ENCODE peak calls at places on chromosomes 12 and 14, in six cellular contexts. One of them, this sample, is unnamed.
A peak's percentile ranks its signal among the peaks of the same experiment; 100 is the strongest.

GRCh38 chr14:59161571-59162175 is 26.8 kb upstream of the DAAM1 start:
- DNase-seq in K562: no peak
- DNase-seq in HepG2: peak; percentile 94
- DNase-seq in GM12878: no peak
- DNase-seq in A549: peak; percentile 67
- DNase-seq in endothelial cell of umbilical vein: peak; percentile 37
- DNase-seq in this sample: peak; percentile 55

GRCh38 chr12:19273482-19274330 is 144.2 kb downstream of the PLEKHA5 start:
- DNase-seq in K562: peak; percentile 55
- DNase-seq in HepG2: peak; percentile 56
- DNase-seq in GM12878: no peak
- DNase-seq in A549: peak; percentile 79
- DNase-seq in endothelial cell of umbilical vein: peak; percentile 96
- DNase-seq in this sample: peak; percentile 79

GRCh38 chr12:39275846-39276245 is 167.1 kb downstream of the KIF21A start:
- DNase-seq in K562: no peak
- DNase-seq in HepG2: no peak
- DNase-seq in GM12878: no peak
- DNase-seq in A549: no peak
- DNase-seq in endothelial cell of umbilical vein: no peak
- DNase-seq in this sample: no peak

GRCh38 chr14:78127233-78127632 is 42.9 kb upstream of the NRXN3 start:
- DNase-seq in K562: no peak
- DNase-seq in HepG2: no peak
- DNase-seq in GM12878: no peak
- DNase-seq in A549: no peak
- DNase-seq in endothelial cell of umbilical vein: no peak
- DNase-seq in this sample: no peak

GRCh38 chr12:124500232-124501079 is 67.0 kb downstream of the NCOR2 start:
- DNase-seq in K562: no peak
- DNase-seq in HepG2: peak; percentile 37
- DNase-seq in GM12878: no peak
- DNase-seq in A549: no peak
- DNase-seq in endothelial cell of umbilical vein: no peak
- DNase-seq in this sample: no peak

GRCh38 chr14:103194256-103195045 is 71.2 kb downstream of the TNFAIP2 start:
- DNase-seq in K562: no peak
- DNase-seq in HepG2: peak; percentile 21
- DNase-seq in GM12878: no peak
- DNase-seq in A549: peak; percentile 31
- DNase-seq in endothelial cell of umbilical vein: no peak
- DNase-seq in this sample: peak; percentile 62

GRCh38 chr12:103632554-103633216 is 45.6 kb downstream of the STAB2 start:
- DNase-seq in K562: peak; percentile 84
- DNase-seq in HepG2: peak; percentile 66
- DNase-seq in GM12878: peak; percentile 31
- DNase-seq in A549: peak; percentile 62
- DNase-seq in endothelial cell of umbilical vein: peak; percentile 64
- DNase-seq in this sample: peak; percentile 87

GRCh38 chr14:93592786-93593185 is 162.0 kb downstream of the UNC79 start:
- DNase-seq in K562: no peak
- DNase-seq in HepG2: no peak
- DNase-seq in GM12878: no peak
- DNase-seq in A549: no peak
- DNase-seq in endothelial cell of umbilical vein: no peak
- DNase-seq in this sample: no peak

GRCh38 chr14:70886421-70887206 is 20.6 kb upstream of the PCNX1 start:
- DNase-seq in K562: peak; percentile 65
- DNase-seq in HepG2: no peak
- DNase-seq in GM12878: peak; percentile 76
- DNase-seq in A549: no peak
- DNase-seq in endothelial cell of umbilical vein: no peak
- DNase-seq in this sample: peak; percentile 94

GRCh38 chr14:32078030-32078793 is 1.1 kb downstream of the ARHGAP5 start:
- DNase-seq in K562: peak; percentile 64
- DNase-seq in HepG2: peak; percentile 70
- DNase-seq in GM12878: no peak
- DNase-seq in A549: peak; percentile 49
- DNase-seq in endothelial cell of umbilical vein: peak; percentile 67
- DNase-seq in this sample: peak; percentile 21

GRCh38 chr12:64085996-64086395 is 136.1 kb downstream of the KICS2 start:
- DNase-seq in K562: no peak
- DNase-seq in HepG2: no peak
- DNase-seq in GM12878: no peak
- DNase-seq in A549: peak; percentile 61
- DNase-seq in endothelial cell of umbilical vein: no peak
- DNase-seq in this sample: no peak

GRCh38 chr12:46268349-46268616 is 560 bp downstream of the SLC38A1 start:
- DNase-seq in K562: no peak
- DNase-seq in HepG2: no peak
- DNase-seq in GM12878: no peak
- DNase-seq in A549: no peak
- DNase-seq in endothelial cell of umbilical vein: no peak
- DNase-seq in this sample: no peak

GRCh38 chr12:64193045-64193444 is 29.1 kb downstream of the KICS2 start:
- DNase-seq in K562: no peak
- DNase-seq in HepG2: no peak
- DNase-seq in GM12878: no peak
- DNase-seq in A549: no peak
- DNase-seq in endothelial cell of umbilical vein: no peak
- DNase-seq in this sample: no peak

GRCh38 chr14:85090681-85091080 is 439.3 kb upstream of the FLRT2 start:
- DNase-seq in K562: no peak
- DNase-seq in HepG2: no peak
- DNase-seq in GM12878: no peak
- DNase-seq in A549: no peak
- DNase-seq in endothelial cell of umbilical vein: no peak
- DNase-seq in this sample: no peak

GRCh38 chr14:63205281-63205575 is 985 bp downstream of the RHOJ start:
- DNase-seq in K562: no peak
- DNase-seq in HepG2: no peak
- DNase-seq in GM12878: no peak
- DNase-seq in A549: no peak
- DNase-seq in endothelial cell of umbilical vein: no peak
- DNase-seq in this sample: no peak

GRCh38 chr12:90257927-90258624 is 549.4 kb upstream of the ATP2B1 start:
- DNase-seq in K562: no peak
- DNase-seq in HepG2: no peak
- DNase-seq in GM12878: no peak
- DNase-seq in A549: no peak
- DNase-seq in endothelial cell of umbilical vein: no peak
- DNase-seq in this sample: no peak

GRCh38 chr14:105929327-105930081 is 403.1 kb downstream of the TMEM121 start:
- DNase-seq in K562: no peak
- DNase-seq in HepG2: no peak
- DNase-seq in GM12878: no peak
- DNase-seq in A549: no peak
- DNase-seq in endothelial cell of umbilical vein: no peak
- DNase-seq in this sample: no peak
- TF ChIP-seq POLR2A in K562: no peak
- TF ChIP-seq POLR2A in HepG2: no peak
- TF ChIP-seq POLR2A in GM12878: peak; percentile 50
- TF ChIP-seq POLR2A in A549: no peak
- TF ChIP-seq POLR2A in endothelial cell of umbilical vein: no peak
- TF ChIP-seq POLR2A in this sample: no peak

GRCh38 chr12:109982211-109982610 is 14.0 kb downstream of the GIT2 start:
- DNase-seq in K562: no peak
- DNase-seq in HepG2: no peak
- DNase-seq in GM12878: no peak
- DNase-seq in A549: no peak
- DNase-seq in endothelial cell of umbilical vein: no peak
- DNase-seq in this sample: no peak
- TF ChIP-seq MYC in K562: no peak
- TF ChIP-seq MYC in HepG2: no peak
- TF ChIP-seq MYC in GM12878: no peak
- TF ChIP-seq MYC in A549: no peak
- TF ChIP-seq MYC in endothelial cell of umbilical vein: no peak
- TF ChIP-seq MYC in this sample: no peak

GRCh38 chr12:2876431-2877046 is 435 bp downstream of the FOXM1 start:
- DNase-seq in K562: peak; percentile 36
- DNase-seq in HepG2: no peak
- DNase-seq in GM12878: no peak
- DNase-seq in A549: peak; percentile 65
- DNase-seq in endothelial cell of umbilical vein: no peak
- DNase-seq in this sample: peak; percentile 45
- TF ChIP-seq POLR2A in K562: no peak
- TF ChIP-seq POLR2A in HepG2: no peak
- TF ChIP-seq POLR2A in GM12878: no peak
- TF ChIP-seq POLR2A in A549: no peak
- TF ChIP-seq POLR2A in endothelial cell of umbilical vein: no peak
- TF ChIP-seq POLR2A in this sample: no peak

DNA sequence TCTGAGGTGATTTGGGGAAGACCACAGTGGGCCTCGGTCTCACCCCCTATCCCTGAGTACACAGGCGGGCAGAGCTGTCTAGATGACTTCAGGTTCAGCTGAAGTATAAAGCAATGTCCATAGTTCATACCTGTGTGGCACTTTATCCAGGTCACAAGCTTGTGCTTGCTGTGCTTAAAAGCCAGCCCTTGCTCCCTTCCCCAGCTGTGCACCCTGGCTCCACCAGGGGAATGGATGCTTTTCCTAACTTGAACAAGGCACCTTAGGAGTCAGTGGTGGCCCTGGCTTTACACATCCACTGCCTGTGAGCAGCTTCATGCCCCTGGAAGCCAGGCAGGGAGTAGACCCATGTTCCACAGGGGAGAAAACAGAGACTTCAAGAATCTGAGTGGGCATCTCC is 5.5 kb downstream of the CARMIL3 start:
- DNase-seq in K562: no peak
- DNase-seq in HepG2: no peak
- DNase-seq in GM12878: no peak
- DNase-seq in A549: no peak
- DNase-seq in endothelial cell of umbilical vein: no peak
- DNase-seq in this sample: no peak
- TF ChIP-seq MYC in K562: no peak
- TF ChIP-seq MYC in HepG2: no peak
- TF ChIP-seq MYC in GM12878: no peak
- TF ChIP-seq MYC in A549: no peak
- TF ChIP-seq MYC in endothelial cell of umbilical vein: no peak
- TF ChIP-seq MYC in this sample: no peak